ENCODE peak calls at places on chromosome 12, in six cellular contexts. Q is stomach, R is glutamatergic neuron, O is AG04450, N is tibial nerve, E is K562. M is an unnamed sample.

GRCh38 chr12:6955462-6956331 is 4.5 kb downstream of the PTPN6 start:
- DNase-seq in Q (no peak), R (no peak), O (no peak), E (no peak), N (no peak), M (no peak)

GRCh38 chr12:65811968-65812700 is 12.1 kb upstream of the HMGA2 start:
- DNase-seq in E (no peak), O (no peak), R (no peak), Q (no peak), N (no peak), M (no peak)

GRCh38 chr12:45138609-45139008 is 77.3 kb upstream of the ANO6 start:
- DNase-seq in R (no peak), N (no peak), Q (no peak), O (no peak), E (no peak), M (no peak)

GRCh38 chr12:107545737-107546363 is 139.7 kb upstream of the PWP1 start:
- DNase-seq in E (no peak), R (no peak), O (peak; percentile 20), Q (no peak), N (no peak), M (no peak)

GRCh38 chr12:47504775-47505446 is 200.9 kb downstream of the RPAP3 start:
- DNase-seq in E (no peak), O (no peak), Q (no peak), R (no peak), N (no peak), M (no peak)

GRCh38 chr12:56635539-56636117 is 5.5 kb upstream of the BAZ2A start:
- DNase-seq in R (peak; percentile 49), E (peak; percentile 22), O (no peak), N (no peak), Q (no peak), M (no peak)

GRCh38 chr12:78119351-78119918 is 288.7 kb downstream of the NAV3 start:
- DNase-seq in R (no peak), N (no peak), O (no peak), Q (no peak), E (no peak), M (no peak)

GRCh38 chr12:127145929-127146789 is 1120.8 kb upstream of the TMEM132C start:
- DNase-seq in E (peak; percentile 92), R (peak; percentile 86), N (peak; percentile 26), Q (peak; percentile 69), O (no peak), M (no peak)

GRCh38 chr12:22672951-22673350 is 48.0 kb downstream of the ETNK1 start:
- DNase-seq in R (no peak), O (peak; percentile 39), Q (no peak), E (no peak), N (no peak), M (no peak)

GRCh38 chr12:113862570-113863454 is 103.3 kb downstream of the RBM19 start:
- DNase-seq in E (peak; percentile 33), N (no peak), R (no peak), O (peak; percentile 79), Q (no peak), M (no peak)

GRCh38 chr12:52280319-52280795 is 5.9 kb downstream of the KRT86 start:
- DNase-seq in Q (peak; percentile 66), O (peak; percentile 72), R (no peak), N (peak; percentile 44), E (no peak), M (no peak)

GRCh38 chr12:98464155-98464554 is 51.2 kb upstream of the TMPO start:
- DNase-seq in N (no peak), E (no peak), R (no peak), O (no peak), Q (no peak), M (no peak)

GRCh38 chr12:69779928-69780327 is 41.3 kb downstream of the RAB3IP start:
- DNase-seq in E (peak; percentile 63), N (no peak), O (no peak), R (peak; percentile 69), Q (no peak), M (no peak)

GRCh38 chr12:102797513-102797912 is 119.5 kb downstream of the PAH start:
- DNase-seq in N (no peak), E (no peak), O (no peak), R (no peak), Q (no peak), M (no peak)

GRCh38 chr12:94603434-94604068 is 46.8 kb downstream of the TMCC3 start:
- DNase-seq in R (peak; percentile 40), Q (peak; percentile 76), E (peak; percentile 56), O (no peak), N (no peak), M (peak; percentile 38)

GRCh38 chr12:93766802-93767523 is 89.8 kb downstream of the CRADD start:
- DNase-seq in O (no peak), R (no peak), N (no peak), Q (no peak), E (no peak), M (no peak)

GRCh38 chr12:77343291-77343690 is 277.9 kb upstream of the E2F7 start:
- DNase-seq in N (no peak), O (no peak), R (no peak), E (no peak), Q (no peak), M (no peak)

GRCh38 chr12:2652401-2653081 is 142.2 kb upstream of the FKBP4 start:
- DNase-seq in O (no peak), E (peak; percentile 17), R (no peak), N (no peak), Q (no peak), M (no peak)

GRCh38 chr12:4027412-4027811 is 154.2 kb upstream of the PARP11 start:
- DNase-seq in R (no peak), O (no peak), Q (no peak), N (no peak), E (no peak), M (no peak)

GRCh38 chr12:43858096-43858495 is 22.2 kb downstream of the TMEM117 start:
- DNase-seq in Q (no peak), R (no peak), O (no peak), E (no peak), N (no peak), M (no peak)

GRCh38 chr12:123971449-123971769 is 1.2 kb downstream of the CCDC92 start:
- DNase-seq in N (no peak), Q (no peak), E (no peak), R (no peak), O (no peak), M (no peak)

GRCh38 chr12:123971770-123972447 is 722 bp downstream of the CCDC92 start:
- DNase-seq in E (peak; percentile 27), O (no peak), N (no peak), Q (peak; percentile 38), R (peak; percentile 56), M (no peak)

GRCh38 chr12:123976227-123976826 is 3.3 kb downstream of the ZNF664 start:
- DNase-seq in N (no peak), Q (no peak), R (no peak), E (no peak), O (no peak), M (no peak)

GRCh38 chr12:123973552-123974341 is 732 bp downstream of the ZNF664 start:
- DNase-seq in E (no peak), N (no peak), R (peak; percentile 82), Q (peak; percentile 52), O (no peak), M (no peak)

GRCh38 chr12:123972448-123973401 is at the start of the genes CCDC92 and ZNF664:
- DNase-seq in E (peak; percentile 99), Q (peak; percentile 95), N (peak; percentile 76), O (peak; percentile 80), R (peak; percentile 99), M (peak; percentile 61)
- TF ChIP-seq CTCF in E (peak; percentile 60), Q (peak; percentile 10), N (peak; percentile 57), O (no peak), R (no peak), M (no peak)

DNA sequence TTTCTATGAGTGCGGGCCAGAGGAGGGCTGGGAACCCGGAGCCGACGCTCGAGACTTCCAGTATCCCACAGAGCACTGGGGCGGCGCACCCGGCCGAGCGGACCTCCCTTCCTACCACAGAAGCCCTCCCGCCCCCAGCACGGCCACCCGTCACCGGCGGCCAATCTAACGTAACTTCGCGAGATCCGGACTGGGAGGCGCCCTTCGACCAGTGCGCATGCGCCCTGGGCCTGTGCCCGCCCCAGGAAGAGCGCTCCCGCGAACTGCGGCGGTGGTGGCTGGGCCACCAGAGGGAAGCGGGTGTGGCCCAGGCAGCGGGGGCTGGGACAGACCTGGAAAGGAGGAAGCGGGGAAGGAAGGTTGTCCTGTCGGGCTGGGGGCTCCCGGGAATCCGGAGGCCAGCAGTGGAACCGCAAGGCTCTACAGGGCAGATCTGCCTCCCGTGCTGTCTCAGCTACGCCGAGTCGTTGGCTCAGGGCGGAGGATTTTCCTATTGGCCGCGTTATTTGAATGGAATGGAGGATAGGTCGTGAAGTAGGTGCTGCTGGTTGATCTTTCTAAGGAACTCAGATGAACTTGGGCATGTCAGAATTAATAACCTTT is at the start of gene PPP1R12A:
- DNase-seq in O (peak; percentile 97), E (peak; percentile 91), R (peak; percentile 97), N (peak; percentile 94), Q (peak; percentile 96), M (peak; percentile 79)
- TF ChIP-seq CTCF in O (no peak), E (peak; percentile 11), R (no peak), N (peak; percentile 52), Q (no peak), M (no peak)

GRCh38 chr12:12999276-12999958 is 648 bp downstream of the HEBP1 start:
- DNase-seq in Q (no peak), E (peak; percentile 40), N (no peak), R (peak; percentile 32), O (no peak), M (no peak)

GRCh38 chr12:12996235-12996634 is 3.8 kb downstream of the HEBP1 start:
- DNase-seq in O (no peak), R (no peak), N (no peak), E (no peak), Q (no peak), M (no peak)

GRCh38 chr12:12998248-12998647 is 1.8 kb downstream of the HEBP1 start:
- DNase-seq in Q (no peak), R (no peak), N (no peak), E (no peak), O (no peak), M (no peak)

GRCh38 chr12:12999959-13000615 is at the start of gene HEBP1:
- DNase-seq in N (peak; percentile 91), Q (peak; percentile 97), E (peak; percentile 96), R (peak; percentile 98), O (peak; percentile 71), M (peak; percentile 90)

DNA sequence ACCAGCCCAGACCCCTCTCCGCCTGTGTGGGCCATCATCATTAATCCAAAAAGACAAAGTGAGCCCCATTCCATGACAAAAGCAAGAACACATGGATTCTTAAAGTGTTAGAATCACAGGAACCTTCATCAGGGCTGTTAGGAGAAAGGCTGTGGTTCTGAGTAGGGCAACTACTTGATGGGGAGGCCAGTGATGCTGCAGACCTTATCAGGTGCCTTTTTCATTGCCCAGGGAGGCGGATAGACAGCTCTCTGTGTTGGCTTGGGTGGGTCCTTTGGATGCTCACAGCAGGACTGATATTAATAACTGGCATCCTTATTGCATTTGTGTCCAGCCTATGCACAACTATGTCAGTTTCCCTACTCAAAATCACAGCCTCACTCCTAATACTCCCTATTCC is 2.3 kb downstream of the HEBP1 start:
- DNase-seq in N (no peak), R (no peak), Q (no peak), E (no peak), O (no peak), M (no peak)
- TF ChIP-seq CTCF in N (no peak), R (no peak), Q (no peak), E (no peak), O (no peak), M (no peak)

DNA sequence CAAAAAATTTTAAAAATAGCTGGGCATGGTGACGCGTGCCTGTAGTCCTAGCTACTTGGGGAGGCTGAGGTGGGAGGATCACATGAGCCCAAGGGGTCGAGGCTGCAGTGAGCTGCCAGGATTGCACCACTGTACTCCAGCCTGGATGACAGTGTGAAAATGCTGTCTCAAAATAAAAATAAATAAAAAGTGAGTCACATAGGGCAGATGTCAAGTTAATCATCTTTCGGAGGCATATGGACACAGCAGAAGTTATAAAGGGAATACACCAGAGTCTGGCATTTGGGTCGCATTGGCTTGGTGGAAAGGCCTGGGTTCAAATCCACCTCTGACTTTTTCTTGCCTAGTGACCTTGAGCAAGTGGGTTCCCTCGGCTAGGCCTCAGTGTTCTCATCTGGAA is 92.7 kb downstream of the PHETA1 start:
- DNase-seq in O (no peak), Q (no peak), N (no peak), E (no peak), R (no peak), M (no peak)
- TF ChIP-seq CTCF in O (no peak), Q (no peak), N (no peak), E (no peak), R (no peak), M (no peak)

M was measured in omental fat pad.